ENCODE peak calls at places on chromosomes 7 and 10, in seven cellular contexts. One of them, this sample, is unnamed.

GRCh38 chr7:74612015-74612829 is 45.3 kb upstream of the GTF2I start:
- DNase-seq in cardiac fibroblast: no peak
- DNase-seq in fibroblast of lung: peak
- DNase-seq in DND-41: no peak
- DNase-seq in brain microvascular endothelial cell: peak
- DNase-seq in HCT116: no peak
- DNase-seq in GM12865: no peak
- DNase-seq in this sample: no peak

GRCh38 chr10:102669206-102670064 is 25.2 kb downstream of the TRIM8 start:
- DNase-seq in fibroblast of lung: peak
- DNase-seq in GM12865: no peak
- DNase-seq in cardiac fibroblast: peak
- DNase-seq in DND-41: peak
- DNase-seq in brain microvascular endothelial cell: no peak
- DNase-seq in HCT116: peak
- DNase-seq in this sample: no peak

GRCh38 chr10:114441107-114441506 is 36.8 kb upstream of the AFAP1L2 start:
- DNase-seq in fibroblast of lung: no peak
- DNase-seq in brain microvascular endothelial cell: no peak
- DNase-seq in HCT116: no peak
- DNase-seq in cardiac fibroblast: no peak
- DNase-seq in DND-41: no peak
- DNase-seq in GM12865: no peak
- DNase-seq in this sample: no peak

GRCh38 chr7:28686418-28686800 is 271.7 kb downstream of the TRIL start:
- DNase-seq in HCT116: no peak
- DNase-seq in fibroblast of lung: peak
- DNase-seq in cardiac fibroblast: peak
- DNase-seq in brain microvascular endothelial cell: peak
- DNase-seq in DND-41: no peak
- DNase-seq in GM12865: no peak
- DNase-seq in this sample: no peak

GRCh38 chr10:56823849-56824248 is 462.8 kb upstream of the ZWINT start:
- DNase-seq in GM12865: peak
- DNase-seq in fibroblast of lung: no peak
- DNase-seq in brain microvascular endothelial cell: no peak
- DNase-seq in cardiac fibroblast: peak
- DNase-seq in HCT116: no peak
- DNase-seq in DND-41: no peak
- DNase-seq in this sample: peak

GRCh38 chr7:131107343-131108211 is 220.1 kb upstream of the MKLN1 start:
- DNase-seq in brain microvascular endothelial cell: peak
- DNase-seq in GM12865: peak
- DNase-seq in cardiac fibroblast: peak
- DNase-seq in DND-41: peak
- DNase-seq in HCT116: peak
- DNase-seq in fibroblast of lung: peak
- DNase-seq in this sample: peak

GRCh38 chr10:133327651-133328357 is 8.9 kb downstream of the CALY start:
- DNase-seq in GM12865: no peak
- DNase-seq in cardiac fibroblast: no peak
- DNase-seq in brain microvascular endothelial cell: no peak
- DNase-seq in DND-41: no peak
- DNase-seq in fibroblast of lung: peak
- DNase-seq in HCT116: no peak
- DNase-seq in this sample: no peak

GRCh38 chr10:73439605-73440298 is 6.4 kb upstream of the MSS51 start:
- DNase-seq in DND-41: no peak
- DNase-seq in fibroblast of lung: peak
- DNase-seq in GM12865: no peak
- DNase-seq in brain microvascular endothelial cell: peak
- DNase-seq in HCT116: no peak
- DNase-seq in cardiac fibroblast: peak
- DNase-seq in this sample: no peak

GRCh38 chr10:15684768-15685167 is 35.0 kb downstream of the ITGA8 start:
- DNase-seq in HCT116: no peak
- DNase-seq in fibroblast of lung: no peak
- DNase-seq in DND-41: no peak
- DNase-seq in GM12865: peak
- DNase-seq in brain microvascular endothelial cell: no peak
- DNase-seq in cardiac fibroblast: no peak
- DNase-seq in this sample: peak

GRCh38 chr10:125263551-125263950 is 103.2 kb upstream of the CTBP2 start:
- DNase-seq in cardiac fibroblast: peak
- DNase-seq in brain microvascular endothelial cell: no peak
- DNase-seq in HCT116: peak
- DNase-seq in GM12865: no peak
- DNase-seq in DND-41: no peak
- DNase-seq in fibroblast of lung: peak
- DNase-seq in this sample: no peak

GRCh38 chr7:41993173-41993867 is 243.7 kb downstream of the GLI3 start:
- DNase-seq in brain microvascular endothelial cell: peak
- DNase-seq in HCT116: no peak
- DNase-seq in DND-41: no peak
- DNase-seq in fibroblast of lung: peak
- DNase-seq in cardiac fibroblast: peak
- DNase-seq in GM12865: no peak
- DNase-seq in this sample: no peak

GRCh38 chr10:44982496-44982895 is 3.9 kb upstream of the DEPP1 start:
- DNase-seq in fibroblast of lung: no peak
- DNase-seq in brain microvascular endothelial cell: no peak
- DNase-seq in HCT116: no peak
- DNase-seq in DND-41: no peak
- DNase-seq in cardiac fibroblast: no peak
- DNase-seq in GM12865: no peak
- DNase-seq in this sample: no peak

GRCh38 chr10:119666709-119667004 is 15.5 kb downstream of the BAG3 start:
- DNase-seq in fibroblast of lung: no peak
- DNase-seq in GM12865: no peak
- DNase-seq in cardiac fibroblast: no peak
- DNase-seq in brain microvascular endothelial cell: no peak
- DNase-seq in HCT116: no peak
- DNase-seq in DND-41: no peak
- DNase-seq in this sample: no peak

GRCh38 chr7:13989138-13989943 is at the start of gene ETV1:
- DNase-seq in GM12865: no peak
- DNase-seq in DND-41: no peak
- DNase-seq in fibroblast of lung: peak
- DNase-seq in HCT116: no peak
- DNase-seq in cardiac fibroblast: peak
- DNase-seq in brain microvascular endothelial cell: peak
- DNase-seq in this sample: no peak

GRCh38 chr7:12136545-12136944 is 74.5 kb upstream of the TMEM106B start:
- DNase-seq in GM12865: no peak
- DNase-seq in brain microvascular endothelial cell: no peak
- DNase-seq in DND-41: no peak
- DNase-seq in HCT116: no peak
- DNase-seq in fibroblast of lung: no peak
- DNase-seq in cardiac fibroblast: no peak
- DNase-seq in this sample: no peak

GRCh38 chr7:18109762-18110161 is 82.1 kb upstream of the PRPS1L1 start:
- DNase-seq in fibroblast of lung: peak
- DNase-seq in GM12865: no peak
- DNase-seq in DND-41: no peak
- DNase-seq in HCT116: no peak
- DNase-seq in cardiac fibroblast: no peak
- DNase-seq in brain microvascular endothelial cell: no peak
- DNase-seq in this sample: no peak

GRCh38 chr10:1148855-1149620 is 92.9 kb downstream of the WDR37 start:
- DNase-seq in brain microvascular endothelial cell: no peak
- DNase-seq in GM12865: no peak
- DNase-seq in fibroblast of lung: no peak
- DNase-seq in HCT116: no peak
- DNase-seq in DND-41: no peak
- DNase-seq in cardiac fibroblast: no peak
- DNase-seq in this sample: no peak

DNA sequence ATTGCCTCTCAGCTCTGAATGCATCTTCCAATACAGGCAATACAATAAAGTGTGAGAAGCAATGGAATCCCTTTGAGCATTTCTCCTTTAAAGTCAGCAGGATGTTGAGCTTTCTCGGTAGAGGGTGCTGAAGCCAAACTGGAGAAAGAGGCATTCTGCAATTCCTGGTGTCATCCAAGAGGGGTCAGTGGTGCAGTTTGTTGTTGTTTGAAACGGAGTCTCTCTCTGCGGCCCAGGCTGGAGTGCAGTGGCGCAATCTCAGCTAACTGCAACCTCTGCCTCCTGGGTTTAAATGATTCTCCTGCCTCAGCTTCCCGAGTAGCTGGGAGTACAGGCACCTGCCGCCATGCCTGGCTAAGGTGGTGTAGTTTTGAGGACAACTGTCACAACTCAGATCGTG is 486.5 kb downstream of the CALN1 start:
- DNase-seq in HCT116: no peak
- DNase-seq in fibroblast of lung: no peak
- DNase-seq in GM12865: peak
- DNase-seq in cardiac fibroblast: no peak
- DNase-seq in brain microvascular endothelial cell: no peak
- DNase-seq in DND-41: no peak
- DNase-seq in this sample: no peak
- TF ChIP-seq CTCF in HCT116: peak
- TF ChIP-seq CTCF in fibroblast of lung: no peak
- TF ChIP-seq CTCF in GM12865: peak
- TF ChIP-seq CTCF in cardiac fibroblast: no peak
- TF ChIP-seq CTCF in brain microvascular endothelial cell: no peak
- TF ChIP-seq CTCF in DND-41: peak
- TF ChIP-seq CTCF in this sample: no peak

GRCh38 chr7:10952588-10952987 is 21.1 kb upstream of the PHF14 start:
- DNase-seq in brain microvascular endothelial cell: no peak
- DNase-seq in DND-41: no peak
- DNase-seq in HCT116: no peak
- DNase-seq in cardiac fibroblast: no peak
- DNase-seq in fibroblast of lung: no peak
- DNase-seq in GM12865: no peak
- DNase-seq in this sample: no peak

GRCh38 chr7:10950494-10950893 is 23.2 kb upstream of the PHF14 start:
- DNase-seq in fibroblast of lung: no peak
- DNase-seq in HCT116: no peak
- DNase-seq in DND-41: no peak
- DNase-seq in brain microvascular endothelial cell: no peak
- DNase-seq in cardiac fibroblast: no peak
- DNase-seq in GM12865: no peak
- DNase-seq in this sample: no peak
- TF ChIP-seq CTCF in fibroblast of lung: no peak
- TF ChIP-seq CTCF in HCT116: no peak
- TF ChIP-seq CTCF in DND-41: no peak
- TF ChIP-seq CTCF in brain microvascular endothelial cell: no peak
- TF ChIP-seq CTCF in cardiac fibroblast: no peak
- TF ChIP-seq CTCF in GM12865: no peak
- TF ChIP-seq CTCF in this sample: no peak

GRCh38 chr10:69742928-69743602 is 58.6 kb upstream of the COL13A1 start:
- DNase-seq in fibroblast of lung: peak
- DNase-seq in cardiac fibroblast: peak
- DNase-seq in brain microvascular endothelial cell: peak
- DNase-seq in GM12865: no peak
- DNase-seq in DND-41: peak
- DNase-seq in HCT116: peak
- DNase-seq in this sample: no peak
- TF ChIP-seq CTCF in fibroblast of lung: peak
- TF ChIP-seq CTCF in cardiac fibroblast: peak
- TF ChIP-seq CTCF in brain microvascular endothelial cell: peak
- TF ChIP-seq CTCF in GM12865: peak
- TF ChIP-seq CTCF in DND-41: peak
- TF ChIP-seq CTCF in HCT116: peak
- TF ChIP-seq CTCF in this sample: peak

GRCh38 chr7:20991544-20991943 is 204.9 kb upstream of the SP8 start:
- DNase-seq in DND-41: no peak
- DNase-seq in fibroblast of lung: no peak
- DNase-seq in HCT116: no peak
- DNase-seq in brain microvascular endothelial cell: no peak
- DNase-seq in GM12865: no peak
- DNase-seq in cardiac fibroblast: no peak
- DNase-seq in this sample: no peak
- TF ChIP-seq CTCF in DND-41: no peak
- TF ChIP-seq CTCF in fibroblast of lung: no peak
- TF ChIP-seq CTCF in HCT116: peak
- TF ChIP-seq CTCF in brain microvascular endothelial cell: no peak
- TF ChIP-seq CTCF in GM12865: peak
- TF ChIP-seq CTCF in cardiac fibroblast: no peak
- TF ChIP-seq CTCF in this sample: no peak

DNA sequence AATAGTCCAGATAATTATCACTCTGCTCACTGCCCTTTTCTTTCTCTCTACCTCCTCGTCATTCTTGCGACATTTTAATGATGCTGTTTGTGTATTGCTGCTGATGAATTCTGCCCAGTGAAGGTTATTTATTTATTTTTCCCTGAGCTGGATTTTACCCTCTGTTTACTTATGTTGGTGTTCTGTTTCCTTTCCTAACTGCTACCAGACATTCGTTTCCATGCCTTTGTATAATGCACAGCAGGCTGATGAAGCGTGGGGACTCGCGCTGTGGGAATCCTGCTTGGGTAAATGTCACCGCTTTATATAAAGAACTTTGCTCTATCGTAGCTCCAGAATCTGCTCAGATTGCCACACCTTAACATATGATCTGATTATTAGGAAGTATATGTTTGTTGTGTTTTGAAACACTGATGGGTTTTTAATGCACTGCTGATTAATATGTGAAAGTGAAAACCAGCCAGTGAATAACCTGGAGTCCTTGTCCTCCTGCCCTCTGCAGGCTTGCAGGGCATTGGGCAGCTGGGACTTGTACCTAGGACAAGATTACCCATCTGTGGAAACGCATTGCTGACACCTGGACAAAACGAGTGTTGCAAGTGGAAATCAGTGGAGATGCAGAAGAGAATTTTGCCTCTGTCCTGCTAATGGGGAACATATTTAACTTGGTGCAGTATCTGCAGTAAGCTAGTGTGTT is 291.5 kb downstream of the SDK1 start:
- DNase-seq in fibroblast of lung: no peak
- DNase-seq in GM12865: no peak
- DNase-seq in brain microvascular endothelial cell: no peak
- DNase-seq in cardiac fibroblast: no peak
- DNase-seq in HCT116: no peak
- DNase-seq in DND-41: no peak
- DNase-seq in this sample: no peak
- TF ChIP-seq CTCF in fibroblast of lung: no peak
- TF ChIP-seq CTCF in GM12865: no peak
- TF ChIP-seq CTCF in brain microvascular endothelial cell: no peak
- TF ChIP-seq CTCF in cardiac fibroblast: no peak
- TF ChIP-seq CTCF in HCT116: no peak
- TF ChIP-seq CTCF in DND-41: no peak
- TF ChIP-seq CTCF in this sample: no peak

GRCh38 chr10:49612513-49613159 is 1.2 kb upstream of the CHAT start:
- DNase-seq in fibroblast of lung: no peak
- DNase-seq in cardiac fibroblast: no peak
- DNase-seq in DND-41: no peak
- DNase-seq in brain microvascular endothelial cell: no peak
- DNase-seq in HCT116: no peak
- DNase-seq in GM12865: no peak
- DNase-seq in this sample: peak
- TF ChIP-seq CTCF in fibroblast of lung: no peak
- TF ChIP-seq CTCF in cardiac fibroblast: no peak
- TF ChIP-seq CTCF in DND-41: no peak
- TF ChIP-seq CTCF in brain microvascular endothelial cell: no peak
- TF ChIP-seq CTCF in HCT116: no peak
- TF ChIP-seq CTCF in GM12865: no peak
- TF ChIP-seq CTCF in this sample: no peak

This sample was measured in GM20000.